ENCODE peak calls at places on chromosome 22, in five cellular contexts. One of them, this sample, is unnamed.

GRCh38 chr22:39181778-39182177 is 29.3 kb upstream of the CBX7 start:
- DNase-seq in activated T-cell treated with anti-CD3 and anti-CD28 coated beads for 1 hour: no peak
- DNase-seq in NCI-H1436: no peak
- DNase-seq in activated T-helper 1 cell treated with anti-CD3 and anti-CD28 coated beads, Interleukin-12 subunit alpha, Interleukin-12 subunit beta, Interleukin-2, Interleukin-4 antibody, amounts not matched to agents 30 ng/mL and 10 ng/mL and 1 ng/mL, durations not matched to agents 14 hours and 24 hours and 36 hours: no peak
- DNase-seq in NCI-H82: no peak
- DNase-seq in this sample: no peak

GRCh38 chr22:47168900-47169800 is 406.7 kb downstream of the TBC1D22A start:
- DNase-seq in activated T-cell treated with anti-CD3 and anti-CD28 coated beads for 1 hour: no peak
- DNase-seq in NCI-H1436: no peak
- DNase-seq in activated T-helper 1 cell treated with anti-CD3 and anti-CD28 coated beads, Interleukin-12 subunit alpha, Interleukin-12 subunit beta, Interleukin-2, Interleukin-4 antibody, amounts not matched to agents 30 ng/mL and 10 ng/mL and 1 ng/mL, durations not matched to agents 14 hours and 24 hours and 36 hours: no peak
- DNase-seq in NCI-H82: peak
- DNase-seq in this sample: no peak

GRCh38 chr22:46087816-46088277 is 62.5 kb upstream of the PPARA start:
- DNase-seq in activated T-cell treated with anti-CD3 and anti-CD28 coated beads for 1 hour: no peak
- DNase-seq in NCI-H1436: peak
- DNase-seq in activated T-helper 1 cell treated with anti-CD3 and anti-CD28 coated beads, Interleukin-12 subunit alpha, Interleukin-12 subunit beta, Interleukin-2, Interleukin-4 antibody, amounts not matched to agents 30 ng/mL and 10 ng/mL and 1 ng/mL, durations not matched to agents 14 hours and 24 hours and 36 hours: no peak
- DNase-seq in NCI-H82: peak
- DNase-seq in this sample: peak

GRCh38 chr22:38415561-38416321 is 39.3 kb downstream of the KCNJ4 start:
- DNase-seq in activated T-cell treated with anti-CD3 and anti-CD28 coated beads for 1 hour: no peak
- DNase-seq in NCI-H1436: no peak
- DNase-seq in activated T-helper 1 cell treated with anti-CD3 and anti-CD28 coated beads, Interleukin-12 subunit alpha, Interleukin-12 subunit beta, Interleukin-2, Interleukin-4 antibody, amounts not matched to agents 30 ng/mL and 10 ng/mL and 1 ng/mL, durations not matched to agents 14 hours and 24 hours and 36 hours: no peak
- DNase-seq in NCI-H82: peak
- DNase-seq in this sample: no peak

GRCh38 chr22:46853191-46853590 is 90.7 kb downstream of the TBC1D22A start:
- DNase-seq in activated T-cell treated with anti-CD3 and anti-CD28 coated beads for 1 hour: no peak
- DNase-seq in NCI-H1436: no peak
- DNase-seq in activated T-helper 1 cell treated with anti-CD3 and anti-CD28 coated beads, Interleukin-12 subunit alpha, Interleukin-12 subunit beta, Interleukin-2, Interleukin-4 antibody, amounts not matched to agents 30 ng/mL and 10 ng/mL and 1 ng/mL, durations not matched to agents 14 hours and 24 hours and 36 hours: no peak
- DNase-seq in NCI-H82: no peak
- DNase-seq in this sample: no peak

GRCh38 chr22:46139895-46140350 is 10.4 kb upstream of the PPARA start:
- DNase-seq in activated T-cell treated with anti-CD3 and anti-CD28 coated beads for 1 hour: no peak
- DNase-seq in NCI-H1436: no peak
- DNase-seq in activated T-helper 1 cell treated with anti-CD3 and anti-CD28 coated beads, Interleukin-12 subunit alpha, Interleukin-12 subunit beta, Interleukin-2, Interleukin-4 antibody, amounts not matched to agents 30 ng/mL and 10 ng/mL and 1 ng/mL, durations not matched to agents 14 hours and 24 hours and 36 hours: no peak
- DNase-seq in NCI-H82: no peak
- DNase-seq in this sample: no peak

GRCh38 chr22:32761251-32761903 is 40.1 kb upstream of the TIMP3 start:
- DNase-seq in activated T-cell treated with anti-CD3 and anti-CD28 coated beads for 1 hour: no peak
- DNase-seq in NCI-H1436: no peak
- DNase-seq in activated T-helper 1 cell treated with anti-CD3 and anti-CD28 coated beads, Interleukin-12 subunit alpha, Interleukin-12 subunit beta, Interleukin-2, Interleukin-4 antibody, amounts not matched to agents 30 ng/mL and 10 ng/mL and 1 ng/mL, durations not matched to agents 14 hours and 24 hours and 36 hours: no peak
- DNase-seq in NCI-H82: no peak
- DNase-seq in this sample: peak

GRCh38 chr22:45684169-45684568 is 12.5 kb downstream of the ATXN10 start:
- DNase-seq in activated T-cell treated with anti-CD3 and anti-CD28 coated beads for 1 hour: no peak
- DNase-seq in NCI-H1436: no peak
- DNase-seq in activated T-helper 1 cell treated with anti-CD3 and anti-CD28 coated beads, Interleukin-12 subunit alpha, Interleukin-12 subunit beta, Interleukin-2, Interleukin-4 antibody, amounts not matched to agents 30 ng/mL and 10 ng/mL and 1 ng/mL, durations not matched to agents 14 hours and 24 hours and 36 hours: no peak
- DNase-seq in NCI-H82: no peak
- DNase-seq in this sample: peak

GRCh38 chr22:38208549-38209097 is 6.8 kb downstream of the MAFF start:
- DNase-seq in activated T-cell treated with anti-CD3 and anti-CD28 coated beads for 1 hour: no peak
- DNase-seq in NCI-H1436: no peak
- DNase-seq in activated T-helper 1 cell treated with anti-CD3 and anti-CD28 coated beads, Interleukin-12 subunit alpha, Interleukin-12 subunit beta, Interleukin-2, Interleukin-4 antibody, amounts not matched to agents 30 ng/mL and 10 ng/mL and 1 ng/mL, durations not matched to agents 14 hours and 24 hours and 36 hours: no peak
- DNase-seq in NCI-H82: no peak
- DNase-seq in this sample: no peak

GRCh38 chr22:20008221-20008995 is 8.2 kb downstream of the ARVCF start:
- DNase-seq in activated T-cell treated with anti-CD3 and anti-CD28 coated beads for 1 hour: no peak
- DNase-seq in NCI-H1436: no peak
- DNase-seq in activated T-helper 1 cell treated with anti-CD3 and anti-CD28 coated beads, Interleukin-12 subunit alpha, Interleukin-12 subunit beta, Interleukin-2, Interleukin-4 antibody, amounts not matched to agents 30 ng/mL and 10 ng/mL and 1 ng/mL, durations not matched to agents 14 hours and 24 hours and 36 hours: no peak
- DNase-seq in NCI-H82: no peak
- DNase-seq in this sample: no peak

GRCh38 chr22:24414984-24415945 is 12.1 kb upstream of the ADORA2A start:
- DNase-seq in activated T-cell treated with anti-CD3 and anti-CD28 coated beads for 1 hour: no peak
- DNase-seq in NCI-H1436: no peak
- DNase-seq in activated T-helper 1 cell treated with anti-CD3 and anti-CD28 coated beads, Interleukin-12 subunit alpha, Interleukin-12 subunit beta, Interleukin-2, Interleukin-4 antibody, amounts not matched to agents 30 ng/mL and 10 ng/mL and 1 ng/mL, durations not matched to agents 14 hours and 24 hours and 36 hours: no peak
- DNase-seq in NCI-H82: no peak
- DNase-seq in this sample: no peak

GRCh38 chr22:20742764-20743163 is 31.1 kb upstream of the SERPIND1 start:
- DNase-seq in activated T-cell treated with anti-CD3 and anti-CD28 coated beads for 1 hour: no peak
- DNase-seq in NCI-H1436: no peak
- DNase-seq in activated T-helper 1 cell treated with anti-CD3 and anti-CD28 coated beads, Interleukin-12 subunit alpha, Interleukin-12 subunit beta, Interleukin-2, Interleukin-4 antibody, amounts not matched to agents 30 ng/mL and 10 ng/mL and 1 ng/mL, durations not matched to agents 14 hours and 24 hours and 36 hours: no peak
- DNase-seq in NCI-H82: no peak
- DNase-seq in this sample: no peak

GRCh38 chr22:17198188-17199130 is 20.8 kb downstream of the ADA2 start:
- DNase-seq in activated T-cell treated with anti-CD3 and anti-CD28 coated beads for 1 hour: no peak
- DNase-seq in NCI-H1436: peak
- DNase-seq in activated T-helper 1 cell treated with anti-CD3 and anti-CD28 coated beads, Interleukin-12 subunit alpha, Interleukin-12 subunit beta, Interleukin-2, Interleukin-4 antibody, amounts not matched to agents 30 ng/mL and 10 ng/mL and 1 ng/mL, durations not matched to agents 14 hours and 24 hours and 36 hours: no peak
- DNase-seq in NCI-H82: peak
- DNase-seq in this sample: no peak

GRCh38 chr22:31647516-31647915 is 14.5 kb downstream of the PISD start:
- DNase-seq in activated T-cell treated with anti-CD3 and anti-CD28 coated beads for 1 hour: no peak
- DNase-seq in NCI-H1436: no peak
- DNase-seq in activated T-helper 1 cell treated with anti-CD3 and anti-CD28 coated beads, Interleukin-12 subunit alpha, Interleukin-12 subunit beta, Interleukin-2, Interleukin-4 antibody, amounts not matched to agents 30 ng/mL and 10 ng/mL and 1 ng/mL, durations not matched to agents 14 hours and 24 hours and 36 hours: no peak
- DNase-seq in NCI-H82: no peak
- DNase-seq in this sample: peak

GRCh38 chr22:37563153-37564081 is 3.1 kb downstream of the CDC42EP1 start:
- DNase-seq in activated T-cell treated with anti-CD3 and anti-CD28 coated beads for 1 hour: no peak
- DNase-seq in NCI-H1436: no peak
- DNase-seq in activated T-helper 1 cell treated with anti-CD3 and anti-CD28 coated beads, Interleukin-12 subunit alpha, Interleukin-12 subunit beta, Interleukin-2, Interleukin-4 antibody, amounts not matched to agents 30 ng/mL and 10 ng/mL and 1 ng/mL, durations not matched to agents 14 hours and 24 hours and 36 hours: no peak
- DNase-seq in NCI-H82: no peak
- DNase-seq in this sample: peak

GRCh38 chr22:47335958-47336357 is 573.5 kb downstream of the TBC1D22A start:
- DNase-seq in activated T-cell treated with anti-CD3 and anti-CD28 coated beads for 1 hour: no peak
- DNase-seq in NCI-H1436: no peak
- DNase-seq in activated T-helper 1 cell treated with anti-CD3 and anti-CD28 coated beads, Interleukin-12 subunit alpha, Interleukin-12 subunit beta, Interleukin-2, Interleukin-4 antibody, amounts not matched to agents 30 ng/mL and 10 ng/mL and 1 ng/mL, durations not matched to agents 14 hours and 24 hours and 36 hours: no peak
- DNase-seq in NCI-H82: no peak
- DNase-seq in this sample: no peak

GRCh38 chr22:19709063-19709769 is 5.1 kb upstream of the SEPTIN5 start:
- DNase-seq in activated T-cell treated with anti-CD3 and anti-CD28 coated beads for 1 hour: no peak
- DNase-seq in NCI-H1436: no peak
- DNase-seq in activated T-helper 1 cell treated with anti-CD3 and anti-CD28 coated beads, Interleukin-12 subunit alpha, Interleukin-12 subunit beta, Interleukin-2, Interleukin-4 antibody, amounts not matched to agents 30 ng/mL and 10 ng/mL and 1 ng/mL, durations not matched to agents 14 hours and 24 hours and 36 hours: no peak
- DNase-seq in NCI-H82: no peak
- DNase-seq in this sample: no peak

GRCh38 chr22:37566329-37566837 is 6.1 kb downstream of the CDC42EP1 start:
- DNase-seq in activated T-cell treated with anti-CD3 and anti-CD28 coated beads for 1 hour: peak
- DNase-seq in NCI-H1436: no peak
- DNase-seq in activated T-helper 1 cell treated with anti-CD3 and anti-CD28 coated beads, Interleukin-12 subunit alpha, Interleukin-12 subunit beta, Interleukin-2, Interleukin-4 antibody, amounts not matched to agents 30 ng/mL and 10 ng/mL and 1 ng/mL, durations not matched to agents 14 hours and 24 hours and 36 hours: peak
- DNase-seq in NCI-H82: no peak
- DNase-seq in this sample: no peak

GRCh38 chr22:22959147-22959827 is 71.7 kb downstream of the IGLL5 start:
- DNase-seq in activated T-cell treated with anti-CD3 and anti-CD28 coated beads for 1 hour: peak
- DNase-seq in NCI-H1436: peak
- DNase-seq in activated T-helper 1 cell treated with anti-CD3 and anti-CD28 coated beads, Interleukin-12 subunit alpha, Interleukin-12 subunit beta, Interleukin-2, Interleukin-4 antibody, amounts not matched to agents 30 ng/mL and 10 ng/mL and 1 ng/mL, durations not matched to agents 14 hours and 24 hours and 36 hours: peak
- DNase-seq in NCI-H82: peak
- DNase-seq in this sample: peak

GRCh38 chr22:49975543-49976389 is 15.2 kb downstream of the PIM3 start:
- DNase-seq in activated T-cell treated with anti-CD3 and anti-CD28 coated beads for 1 hour: no peak
- DNase-seq in NCI-H1436: no peak
- DNase-seq in activated T-helper 1 cell treated with anti-CD3 and anti-CD28 coated beads, Interleukin-12 subunit alpha, Interleukin-12 subunit beta, Interleukin-2, Interleukin-4 antibody, amounts not matched to agents 30 ng/mL and 10 ng/mL and 1 ng/mL, durations not matched to agents 14 hours and 24 hours and 36 hours: no peak
- DNase-seq in NCI-H82: no peak
- DNase-seq in this sample: no peak

GRCh38 chr22:19450363-19451175 is 3.1 kb upstream of the C22orf39 start:
- DNase-seq in activated T-cell treated with anti-CD3 and anti-CD28 coated beads for 1 hour: no peak
- DNase-seq in NCI-H1436: no peak
- DNase-seq in activated T-helper 1 cell treated with anti-CD3 and anti-CD28 coated beads, Interleukin-12 subunit alpha, Interleukin-12 subunit beta, Interleukin-2, Interleukin-4 antibody, amounts not matched to agents 30 ng/mL and 10 ng/mL and 1 ng/mL, durations not matched to agents 14 hours and 24 hours and 36 hours: no peak
- DNase-seq in NCI-H82: no peak
- DNase-seq in this sample: no peak